ENCODE peak calls at places on chromosomes 6 and 20, in nine cellular contexts. F is OCI-LY7, Y is PC-3, C is Peyer's patch, W is bronchial epithelial cell, M is breast epithelium, P is fibroblast of the aortic adventitia, A is right atrium auricular region, J is epithelial cell of esophagus. N is an unnamed sample.

GRCh38 chr6:99995916-99996315 is 1.9 kb upstream of the MCHR2 start:
- DNase-seq in C (no peak), W (no peak), M (no peak), P (no peak), F (no peak), A (no peak), J (no peak), Y (no peak), N (no peak)

GRCh38 chr6:13741358-13741757 is 29.7 kb upstream of the RANBP9 start:
- DNase-seq in P (no peak), Y (no peak), C (no peak), F (no peak), M (no peak), W (no peak), J (no peak), A (no peak), N (no peak)

GRCh38 chr6:166419268-166419667 is 36.5 kb upstream of the MPC1 start:
- DNase-seq in F (peak), C (no peak), A (no peak), J (peak), Y (peak), M (no peak), P (no peak), W (peak), N (no peak)

GRCh38 chr6:111870751-111871064 is 2.5 kb downstream of the FYN start:
- DNase-seq in A (no peak), Y (peak), F (no peak), P (no peak), C (no peak), J (no peak), W (no peak), M (no peak), N (no peak)

GRCh38 chr6:157462956-157463742 is 82.2 kb downstream of the ZDHHC14 start:
- DNase-seq in Y (peak), F (no peak), M (no peak), P (no peak), A (no peak), J (peak), C (no peak), W (peak), N (no peak)

GRCh38 chr6:107272246-107272645 is 156.9 kb upstream of the BEND3 start:
- DNase-seq in P (no peak), M (peak), F (no peak), W (no peak), A (no peak), J (no peak), Y (no peak), C (no peak), N (no peak)

GRCh38 chr20:42795399-42795798 is 394.3 kb downstream of the PTPRT start:
- DNase-seq in M (no peak), P (no peak), A (no peak), W (no peak), C (no peak), J (no peak), Y (no peak), F (no peak), N (no peak)

GRCh38 chr20:34256629-34257124 is 15.5 kb downstream of the ASIP start:
- DNase-seq in P (no peak), M (no peak), Y (no peak), A (no peak), C (no peak), F (no peak), J (no peak), W (no peak), N (no peak)

GRCh38 chr20:36439040-36439730 is 102.1 kb upstream of the MYL9 start:
- DNase-seq in W (peak), Y (peak), P (peak), F (peak), M (peak), J (peak), C (peak), A (peak), N (peak)

GRCh38 chr6:101818056-101818455 is 424.5 kb downstream of the GRIK2 start:
- DNase-seq in P (no peak), W (no peak), A (no peak), Y (no peak), M (no peak), F (no peak), C (no peak), J (peak), N (no peak)

GRCh38 chr6:112197636-112198035 is 56.7 kb downstream of the LAMA4 start:
- DNase-seq in J (no peak), W (no peak), A (no peak), C (no peak), Y (no peak), F (no peak), P (no peak), M (no peak), N (no peak)

GRCh38 chr20:58538752-58539151 is 23.6 kb upstream of the APCDD1L start:
- DNase-seq in F (no peak), P (no peak), W (no peak), Y (peak), C (no peak), M (no peak), J (no peak), A (no peak), N (no peak)

GRCh38 chr6:133242761-133243590 is 1.8 kb downstream of the EYA4 start:
- DNase-seq in W (peak), F (no peak), M (no peak), P (no peak), J (peak), A (no peak), C (no peak), Y (no peak), N (peak)

GRCh38 chr6:133243723-133244122 is 2.6 kb downstream of the EYA4 start:
- DNase-seq in J (no peak), C (no peak), P (no peak), A (no peak), W (no peak), Y (no peak), F (no peak), M (no peak), N (no peak)

GRCh38 chr6:133241901-133242760 is 974 bp downstream of the EYA4 start:
- DNase-seq in F (no peak), A (no peak), C (no peak), W (peak), M (no peak), P (peak), J (peak), Y (no peak), N (peak)

GRCh38 chr6:133241088-133241900 is at the start of gene EYA4:
- DNase-seq in J (peak), P (peak), A (no peak), W (peak), M (no peak), F (no peak), C (no peak), Y (peak), N (peak)

GRCh38 chr6:133240511-133241087 is 558 bp upstream of the EYA4 start:
- DNase-seq in F (no peak), W (peak), Y (peak), A (no peak), M (no peak), J (peak), P (no peak), C (no peak), N (peak)
- TF ChIP-seq CTCF in F (no peak), W (peak), Y (peak), A (no peak), M (no peak), J (no peak), P (no peak), C (no peak), N (no peak)

GRCh38 chr6:71419954-71420692 is 131.5 kb downstream of the OGFRL1 start:
- DNase-seq in M (peak), A (no peak), C (peak), J (peak), F (no peak), W (no peak), Y (peak), P (no peak), N (no peak)
- TF ChIP-seq CTCF in M (no peak), A (peak), C (no peak), J (no peak), F (no peak), W (peak), Y (peak), P (peak), N (peak)

GRCh38 chr20:38649275-38649891 is 47.8 kb downstream of the ARHGAP40 start:
- DNase-seq in A (no peak), F (peak), P (peak), Y (peak), W (peak), C (no peak), M (no peak), J (peak), N (peak)
- TF ChIP-seq CTCF in A (peak), F (peak), P (peak), Y (peak), W (peak), C (no peak), M (no peak), J (peak), N (peak)

GRCh38 chr20:31846793-31847138 is 1.4 kb upstream of the FOXS1 start:
- DNase-seq in A (no peak), M (no peak), W (no peak), F (no peak), J (no peak), Y (no peak), C (no peak), P (no peak), N (no peak)
- TF ChIP-seq CTCF in A (no peak), M (no peak), W (no peak), F (peak), J (no peak), Y (peak), C (no peak), P (no peak), N (peak)

GRCh38 chr20:62211216-62211615 is 8.9 kb downstream of the HRH3 start:
- DNase-seq in M (no peak), C (no peak), F (no peak), W (no peak), Y (no peak), A (no peak), J (no peak), P (no peak), N (no peak)

GRCh38 chr20:62209850-62210495 is 10.1 kb downstream of the HRH3 start:
- DNase-seq in J (no peak), W (no peak), A (no peak), Y (no peak), M (no peak), P (no peak), F (no peak), C (no peak), N (peak)

GRCh38 chr20:62208061-62208804 is 11.8 kb downstream of the HRH3 start:
- DNase-seq in M (no peak), Y (no peak), F (no peak), J (no peak), A (no peak), P (no peak), W (no peak), C (no peak), N (no peak)

GRCh38 chr20:62210496-62210855 is 9.6 kb downstream of the HRH3 start:
- DNase-seq in M (no peak), W (no peak), F (no peak), J (no peak), A (no peak), P (no peak), C (no peak), Y (no peak), N (no peak)

DNA sequence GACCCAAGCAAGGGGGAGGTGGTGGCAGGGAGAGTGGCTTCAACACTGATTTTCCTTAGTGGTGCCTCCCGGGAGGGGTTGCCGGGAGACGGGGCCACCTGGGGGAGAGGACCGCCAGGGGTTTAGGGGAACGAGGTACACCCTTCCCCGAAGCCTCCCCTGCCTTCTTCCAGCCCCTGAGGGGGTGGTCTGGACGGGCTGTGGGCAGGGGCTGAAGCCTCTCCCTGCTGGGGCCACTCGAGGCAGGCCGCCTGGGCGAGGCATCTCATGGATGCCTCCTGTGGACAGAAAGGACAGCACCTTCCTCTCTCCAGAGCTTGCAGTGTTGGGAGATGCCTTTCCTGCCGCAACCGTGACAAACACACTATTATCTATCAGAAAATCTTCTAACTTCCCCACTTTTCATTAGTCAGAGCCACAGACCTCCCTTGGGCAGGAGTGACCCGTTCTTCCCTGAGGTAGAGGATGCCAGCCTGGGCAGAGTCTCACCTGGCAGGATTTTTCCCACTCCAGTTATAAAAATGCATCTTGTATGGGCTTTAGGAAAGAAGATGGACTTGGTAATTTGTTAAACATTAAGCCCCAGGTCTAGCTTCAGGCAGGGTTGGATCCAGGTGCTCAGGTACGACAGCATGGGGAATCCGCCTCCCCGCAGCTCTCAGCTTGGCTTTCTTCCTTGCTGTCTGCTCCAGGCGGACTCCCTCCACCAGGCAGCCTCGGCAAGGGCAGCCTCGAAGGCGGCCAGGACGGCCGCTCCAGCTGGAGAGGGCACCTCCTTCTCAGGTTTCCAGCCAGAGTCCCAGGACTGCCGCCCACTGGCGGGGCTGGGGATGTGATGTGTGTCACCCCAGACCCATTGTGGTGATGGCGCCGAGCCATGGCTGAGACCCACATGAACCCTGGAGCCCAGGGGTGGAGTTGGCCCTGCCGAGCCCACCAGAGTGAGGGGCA is 11.0 kb downstream of the HRH3 start:
- DNase-seq in Y (peak), J (no peak), W (no peak), F (no peak), M (no peak), C (no peak), A (no peak), P (no peak), N (peak)
- TF ChIP-seq CTCF in Y (peak), J (peak), W (peak), F (peak), M (no peak), C (no peak), A (no peak), P (no peak), N (no peak)

GRCh38 chr6:431986-432385 is 40.4 kb downstream of the IRF4 start:
- DNase-seq in Y (no peak), W (no peak), M (no peak), C (no peak), P (no peak), A (no peak), F (no peak), J (no peak), N (no peak)
- TF ChIP-seq CTCF in Y (no peak), W (no peak), M (no peak), C (no peak), P (no peak), A (no peak), F (no peak), J (no peak), N (no peak)

DNA sequence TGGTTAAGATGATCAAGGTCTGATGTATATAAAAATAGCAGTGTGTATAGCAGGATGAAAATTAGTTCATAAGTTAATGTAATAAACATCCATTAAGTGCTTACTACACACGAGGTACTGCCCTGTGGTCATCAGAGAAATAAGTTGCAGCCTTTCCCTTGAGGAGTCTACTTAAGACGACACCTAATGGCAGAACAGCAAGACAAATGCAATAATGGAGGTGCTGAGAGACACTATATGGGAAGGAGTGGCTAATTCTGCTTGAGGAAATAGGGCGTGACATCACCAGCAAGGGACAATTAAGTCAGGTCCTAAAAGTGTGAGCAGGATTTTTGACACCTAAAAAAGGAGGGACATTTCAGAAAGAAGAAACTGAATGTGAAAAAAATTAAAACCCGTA is 75.2 kb downstream of the BACH2 start:
- DNase-seq in M (no peak), J (peak), F (peak), C (no peak), P (no peak), Y (no peak), A (no peak), W (no peak), N (no peak)
- TF ChIP-seq CTCF in M (no peak), J (no peak), F (peak), C (no peak), P (no peak), Y (no peak), A (no peak), W (no peak), N (no peak)